ENCODE peak calls at places on chromosomes 4 and X, in ten cellular contexts. One of them, this sample, is unnamed.

GRCh38 chr4:1910643-1911042 is 39.5 kb downstream of the NSD2 start:
- DNase-seq in fibroblast of lung: peak; percentile 77
- DNase-seq in ovary: no peak
- DNase-seq in lower leg skin: no peak
- DNase-seq in AG08395: peak; percentile 75
- DNase-seq in upper lobe of left lung: no peak
- DNase-seq in hypothalamus: peak; percentile 22
- DNase-seq in ELR: peak; percentile 53
- DNase-seq in breast epithelium: no peak
- DNase-seq in activated CD4-positive, alpha-beta T cell treated with anti-CD3 and anti-CD28 coated beads, Interleukin-2, amount 10 ng/mL, durations not matched to agents 7 days and 5 days: peak; percentile 38
- DNase-seq in this sample: peak; percentile 45

GRCh38 chr4:1767770-1768366 is 25.2 kb upstream of the FGFR3 start:
- DNase-seq in fibroblast of lung: peak; percentile 22
- DNase-seq in ovary: no peak
- DNase-seq in lower leg skin: no peak
- DNase-seq in AG08395: peak; percentile 62
- DNase-seq in upper lobe of left lung: no peak
- DNase-seq in hypothalamus: no peak
- DNase-seq in ELR: peak; percentile 38
- DNase-seq in breast epithelium: no peak
- DNase-seq in activated CD4-positive, alpha-beta T cell treated with anti-CD3 and anti-CD28 coated beads, Interleukin-2, amount 10 ng/mL, durations not matched to agents 7 days and 5 days: no peak
- DNase-seq in this sample: peak; percentile 60

GRCh38 chr4:148445071-148445902 is 3.1 kb upstream of the NR3C2 start:
- DNase-seq in fibroblast of lung: no peak
- DNase-seq in ovary: peak; percentile 83
- DNase-seq in lower leg skin: peak; percentile 92
- DNase-seq in AG08395: no peak
- DNase-seq in upper lobe of left lung: peak; percentile 94
- DNase-seq in hypothalamus: peak; percentile 65
- DNase-seq in ELR: peak; percentile 39
- DNase-seq in breast epithelium: peak; percentile 59
- DNase-seq in activated CD4-positive, alpha-beta T cell treated with anti-CD3 and anti-CD28 coated beads, Interleukin-2, amount 10 ng/mL, durations not matched to agents 7 days and 5 days: peak; percentile 52
- DNase-seq in this sample: peak; percentile 75

GRCh38 chr4:95889662-95890061 is 49.8 kb downstream of the PDHA2 start:
- DNase-seq in fibroblast of lung: no peak
- DNase-seq in ovary: no peak
- DNase-seq in lower leg skin: no peak
- DNase-seq in AG08395: no peak
- DNase-seq in upper lobe of left lung: no peak
- DNase-seq in hypothalamus: no peak
- DNase-seq in ELR: no peak
- DNase-seq in breast epithelium: no peak
- DNase-seq in activated CD4-positive, alpha-beta T cell treated with anti-CD3 and anti-CD28 coated beads, Interleukin-2, amount 10 ng/mL, durations not matched to agents 7 days and 5 days: no peak
- DNase-seq in this sample: no peak

GRCh38 chr4:156941940-156942548 is 29.6 kb downstream of the PDGFC start:
- DNase-seq in fibroblast of lung: peak; percentile 97
- DNase-seq in ovary: peak; percentile 47
- DNase-seq in lower leg skin: no peak
- DNase-seq in AG08395: no peak
- DNase-seq in upper lobe of left lung: no peak
- DNase-seq in hypothalamus: no peak
- DNase-seq in ELR: peak; percentile 95
- DNase-seq in breast epithelium: peak; percentile 52
- DNase-seq in activated CD4-positive, alpha-beta T cell treated with anti-CD3 and anti-CD28 coated beads, Interleukin-2, amount 10 ng/mL, durations not matched to agents 7 days and 5 days: no peak
- DNase-seq in this sample: peak; percentile 45

GRCh38 chr4:183399166-183399565 is 45.3 kb upstream of the CDKN2AIP start:
- DNase-seq in fibroblast of lung: no peak
- DNase-seq in ovary: no peak
- DNase-seq in lower leg skin: no peak
- DNase-seq in AG08395: no peak
- DNase-seq in upper lobe of left lung: peak; percentile 60
- DNase-seq in hypothalamus: no peak
- DNase-seq in ELR: no peak
- DNase-seq in breast epithelium: no peak
- DNase-seq in activated CD4-positive, alpha-beta T cell treated with anti-CD3 and anti-CD28 coated beads, Interleukin-2, amount 10 ng/mL, durations not matched to agents 7 days and 5 days: no peak
- DNase-seq in this sample: no peak

GRCh38 chr4:36332023-36332781 is 50.8 kb downstream of the DTHD1 start:
- DNase-seq in fibroblast of lung: no peak
- DNase-seq in ovary: no peak
- DNase-seq in lower leg skin: no peak
- DNase-seq in AG08395: no peak
- DNase-seq in upper lobe of left lung: no peak
- DNase-seq in hypothalamus: peak; percentile 16
- DNase-seq in ELR: peak; percentile 32
- DNase-seq in breast epithelium: no peak
- DNase-seq in activated CD4-positive, alpha-beta T cell treated with anti-CD3 and anti-CD28 coated beads, Interleukin-2, amount 10 ng/mL, durations not matched to agents 7 days and 5 days: no peak
- DNase-seq in this sample: no peak

GRCh38 chrX:112714357-112714918 is 34.7 kb upstream of the LHFPL1 start:
- DNase-seq in fibroblast of lung: no peak
- DNase-seq in ovary: no peak
- DNase-seq in lower leg skin: no peak
- DNase-seq in AG08395: no peak
- DNase-seq in upper lobe of left lung: no peak
- DNase-seq in hypothalamus: no peak
- DNase-seq in ELR: no peak
- DNase-seq in breast epithelium: no peak
- DNase-seq in activated CD4-positive, alpha-beta T cell treated with anti-CD3 and anti-CD28 coated beads, Interleukin-2, amount 10 ng/mL, durations not matched to agents 7 days and 5 days: no peak
- DNase-seq in this sample: no peak

GRCh38 chr4:109052699-109053656 is 249.5 kb downstream of the COL25A1 start:
- DNase-seq in fibroblast of lung: no peak
- DNase-seq in ovary: no peak
- DNase-seq in lower leg skin: no peak
- DNase-seq in AG08395: no peak
- DNase-seq in upper lobe of left lung: no peak
- DNase-seq in hypothalamus: no peak
- DNase-seq in ELR: no peak
- DNase-seq in breast epithelium: no peak
- DNase-seq in activated CD4-positive, alpha-beta T cell treated with anti-CD3 and anti-CD28 coated beads, Interleukin-2, amount 10 ng/mL, durations not matched to agents 7 days and 5 days: no peak
- DNase-seq in this sample: no peak

GRCh38 chr4:54473077-54473545 is 184.6 kb upstream of the KIT start:
- DNase-seq in fibroblast of lung: no peak
- DNase-seq in ovary: no peak
- DNase-seq in lower leg skin: no peak
- DNase-seq in AG08395: peak; percentile 48
- DNase-seq in upper lobe of left lung: no peak
- DNase-seq in hypothalamus: no peak
- DNase-seq in ELR: peak; percentile 10
- DNase-seq in breast epithelium: no peak
- DNase-seq in activated CD4-positive, alpha-beta T cell treated with anti-CD3 and anti-CD28 coated beads, Interleukin-2, amount 10 ng/mL, durations not matched to agents 7 days and 5 days: no peak
- DNase-seq in this sample: no peak

GRCh38 chr4:105146286-105147219 is at the start of gene TET2:
- DNase-seq in fibroblast of lung: peak; percentile 86
- DNase-seq in ovary: peak; percentile 73
- DNase-seq in lower leg skin: peak; percentile 94
- DNase-seq in AG08395: peak; percentile 72
- DNase-seq in upper lobe of left lung: peak; percentile 97
- DNase-seq in hypothalamus: peak; percentile 74
- DNase-seq in ELR: peak; percentile 83
- DNase-seq in breast epithelium: no peak
- DNase-seq in activated CD4-positive, alpha-beta T cell treated with anti-CD3 and anti-CD28 coated beads, Interleukin-2, amount 10 ng/mL, durations not matched to agents 7 days and 5 days: peak; percentile 85
- DNase-seq in this sample: peak; percentile 87

GRCh38 chr4:183721207-183722081 is 62.4 kb downstream of the TRAPPC11 start:
- DNase-seq in fibroblast of lung: peak; percentile 60
- DNase-seq in ovary: peak; percentile 90
- DNase-seq in lower leg skin: no peak
- DNase-seq in AG08395: peak; percentile 33
- DNase-seq in upper lobe of left lung: peak; percentile 93
- DNase-seq in hypothalamus: no peak
- DNase-seq in ELR: peak; percentile 22
- DNase-seq in breast epithelium: no peak
- DNase-seq in activated CD4-positive, alpha-beta T cell treated with anti-CD3 and anti-CD28 coated beads, Interleukin-2, amount 10 ng/mL, durations not matched to agents 7 days and 5 days: peak; percentile 44
- DNase-seq in this sample: peak; percentile 86

GRCh38 chr4:149404143-149404542 is 411.5 kb downstream of the IQCM start:
- DNase-seq in fibroblast of lung: no peak
- DNase-seq in ovary: no peak
- DNase-seq in lower leg skin: no peak
- DNase-seq in AG08395: no peak
- DNase-seq in upper lobe of left lung: no peak
- DNase-seq in hypothalamus: no peak
- DNase-seq in ELR: no peak
- DNase-seq in breast epithelium: no peak
- DNase-seq in activated CD4-positive, alpha-beta T cell treated with anti-CD3 and anti-CD28 coated beads, Interleukin-2, amount 10 ng/mL, durations not matched to agents 7 days and 5 days: no peak
- DNase-seq in this sample: no peak

GRCh38 chrX:17120816-17121215 is 174.4 kb downstream of the REPS2 start:
- DNase-seq in fibroblast of lung: no peak
- DNase-seq in ovary: no peak
- DNase-seq in lower leg skin: no peak
- DNase-seq in AG08395: no peak
- DNase-seq in upper lobe of left lung: no peak
- DNase-seq in hypothalamus: no peak
- DNase-seq in ELR: no peak
- DNase-seq in breast epithelium: no peak
- DNase-seq in activated CD4-positive, alpha-beta T cell treated with anti-CD3 and anti-CD28 coated beads, Interleukin-2, amount 10 ng/mL, durations not matched to agents 7 days and 5 days: no peak
- DNase-seq in this sample: no peak

GRCh38 chr4:147194107-147194506 is 248.4 kb upstream of the TTC29 start:
- DNase-seq in fibroblast of lung: peak; percentile 12
- DNase-seq in ovary: no peak
- DNase-seq in lower leg skin: no peak
- DNase-seq in AG08395: no peak
- DNase-seq in upper lobe of left lung: no peak
- DNase-seq in hypothalamus: no peak
- DNase-seq in ELR: no peak
- DNase-seq in breast epithelium: no peak
- DNase-seq in activated CD4-positive, alpha-beta T cell treated with anti-CD3 and anti-CD28 coated beads, Interleukin-2, amount 10 ng/mL, durations not matched to agents 7 days and 5 days: no peak
- DNase-seq in this sample: no peak

GRCh38 chrX:44946771-44947170 is 73.8 kb downstream of the KDM6A start:
- DNase-seq in fibroblast of lung: peak; percentile 38
- DNase-seq in ovary: no peak
- DNase-seq in lower leg skin: no peak
- DNase-seq in AG08395: no peak
- DNase-seq in upper lobe of left lung: no peak
- DNase-seq in hypothalamus: no peak
- DNase-seq in ELR: peak; percentile 15
- DNase-seq in breast epithelium: no peak
- DNase-seq in activated CD4-positive, alpha-beta T cell treated with anti-CD3 and anti-CD28 coated beads, Interleukin-2, amount 10 ng/mL, durations not matched to agents 7 days and 5 days: no peak
- DNase-seq in this sample: no peak

GRCh38 chr4:67393699-67394281 is 151.5 kb downstream of the CENPC start:
- DNase-seq in fibroblast of lung: peak; percentile 55
- DNase-seq in ovary: no peak
- DNase-seq in lower leg skin: no peak
- DNase-seq in AG08395: peak; percentile 9
- DNase-seq in upper lobe of left lung: no peak
- DNase-seq in hypothalamus: no peak
- DNase-seq in ELR: peak; percentile 63
- DNase-seq in breast epithelium: no peak
- DNase-seq in activated CD4-positive, alpha-beta T cell treated with anti-CD3 and anti-CD28 coated beads, Interleukin-2, amount 10 ng/mL, durations not matched to agents 7 days and 5 days: peak; percentile 43
- DNase-seq in this sample: no peak

GRCh38 chr4:110042540-110043517 is 130.1 kb downstream of the EGF start:
- DNase-seq in fibroblast of lung: no peak
- DNase-seq in ovary: no peak
- DNase-seq in lower leg skin: no peak
- DNase-seq in AG08395: no peak
- DNase-seq in upper lobe of left lung: no peak
- DNase-seq in hypothalamus: no peak
- DNase-seq in ELR: no peak
- DNase-seq in breast epithelium: no peak
- DNase-seq in activated CD4-positive, alpha-beta T cell treated with anti-CD3 and anti-CD28 coated beads, Interleukin-2, amount 10 ng/mL, durations not matched to agents 7 days and 5 days: no peak
- DNase-seq in this sample: no peak

GRCh38 chr4:121380448-121381147 is at the start of gene QRFPR:
- DNase-seq in fibroblast of lung: no peak
- DNase-seq in ovary: no peak
- DNase-seq in lower leg skin: no peak
- DNase-seq in AG08395: no peak
- DNase-seq in upper lobe of left lung: peak; percentile 81
- DNase-seq in hypothalamus: no peak
- DNase-seq in ELR: peak; percentile 1
- DNase-seq in breast epithelium: no peak
- DNase-seq in activated CD4-positive, alpha-beta T cell treated with anti-CD3 and anti-CD28 coated beads, Interleukin-2, amount 10 ng/mL, durations not matched to agents 7 days and 5 days: no peak
- DNase-seq in this sample: no peak

GRCh38 chrX:78048036-78048435 is 56.0 kb upstream of the PGK1 start:
- DNase-seq in fibroblast of lung: no peak
- DNase-seq in ovary: no peak
- DNase-seq in lower leg skin: no peak
- DNase-seq in AG08395: no peak
- DNase-seq in upper lobe of left lung: no peak
- DNase-seq in hypothalamus: no peak
- DNase-seq in ELR: no peak
- DNase-seq in breast epithelium: no peak
- DNase-seq in activated CD4-positive, alpha-beta T cell treated with anti-CD3 and anti-CD28 coated beads, Interleukin-2, amount 10 ng/mL, durations not matched to agents 7 days and 5 days: no peak
- DNase-seq in this sample: no peak

GRCh38 chrX:118350221-118350620 is 4.3 kb downstream of the WDR44 start:
- DNase-seq in fibroblast of lung: peak; percentile 42
- DNase-seq in ovary: no peak
- DNase-seq in lower leg skin: no peak
- DNase-seq in AG08395: no peak
- DNase-seq in upper lobe of left lung: no peak
- DNase-seq in hypothalamus: no peak
- DNase-seq in ELR: peak; percentile 43
- DNase-seq in breast epithelium: no peak
- DNase-seq in activated CD4-positive, alpha-beta T cell treated with anti-CD3 and anti-CD28 coated beads, Interleukin-2, amount 10 ng/mL, durations not matched to agents 7 days and 5 days: no peak
- DNase-seq in this sample: no peak

GRCh38 chrX:152635941-152636340 is 1.8 kb upstream of the GABRQ start:
- DNase-seq in fibroblast of lung: peak; percentile 61
- DNase-seq in ovary: no peak
- DNase-seq in lower leg skin: no peak
- DNase-seq in AG08395: peak; percentile 55
- DNase-seq in upper lobe of left lung: no peak
- DNase-seq in hypothalamus: no peak
- DNase-seq in ELR: peak; percentile 57
- DNase-seq in breast epithelium: no peak
- DNase-seq in activated CD4-positive, alpha-beta T cell treated with anti-CD3 and anti-CD28 coated beads, Interleukin-2, amount 10 ng/mL, durations not matched to agents 7 days and 5 days: no peak
- DNase-seq in this sample: peak; percentile 53

This sample was measured in pancreas.